ENCODE peak calls at places on chromosomes 7 and 10, in five cellular contexts. H is fibroblast of lung, G is spleen, Q is HCT116, W is lower leg skin. Y is an unnamed sample.

GRCh38 chr10:63977329-63977923 is 456.2 kb downstream of the REEP3 start:
- DNase-seq in G (no peak), Q (peak), H (no peak), W (no peak), Y (no peak)

GRCh38 chr7:133540096-133540860 is 287.4 kb downstream of the EXOC4 start:
- DNase-seq in Q (no peak), H (peak), W (no peak), G (no peak), Y (no peak)

GRCh38 chr10:48670978-48671913 is 13.4 kb upstream of the WDFY4 start:
- DNase-seq in Q (no peak), W (no peak), H (no peak), G (peak), Y (no peak)

GRCh38 chr10:48414778-48415177 is 108.3 kb downstream of the MAPK8 start:
- DNase-seq in G (no peak), W (no peak), Q (no peak), H (peak), Y (no peak)

GRCh38 chr7:124085168-124085567 is 52.3 kb upstream of the TMEM229A start:
- DNase-seq in Q (no peak), H (peak), W (no peak), G (no peak), Y (no peak)

GRCh38 chr10:22579826-22580225 is 134.6 kb downstream of the PIP4K2A start:
- DNase-seq in H (no peak), Q (no peak), G (no peak), W (no peak), Y (no peak)

GRCh38 chr7:48011323-48011722 is 17.6 kb downstream of the SUN3 start:
- DNase-seq in G (no peak), W (no peak), Q (no peak), H (no peak), Y (no peak)

GRCh38 chr7:119105381-119105780 is 880.9 kb downstream of the ANKRD7 start:
- DNase-seq in G (no peak), H (no peak), Q (no peak), W (no peak), Y (no peak)

GRCh38 chr10:11896549-11897200 is 73.5 kb downstream of the PROSER2 start:
- DNase-seq in W (no peak), H (no peak), G (peak), Q (no peak), Y (no peak)

GRCh38 chr7:1851731-1852531 is 181.9 kb downstream of the ELFN1 start:
- DNase-seq in G (peak), W (no peak), H (no peak), Q (no peak), Y (no peak)

GRCh38 chr7:93890464-93891068 is at the start of gene TFPI2:
- DNase-seq in Q (no peak), W (no peak), H (peak), G (peak), Y (no peak)

GRCh38 chr7:114785496-114785895 is 136.4 kb upstream of the MDFIC start:
- DNase-seq in H (no peak), W (no peak), G (no peak), Q (no peak), Y (peak)

GRCh38 chr10:92880233-92880861 is 32.0 kb downstream of the EXOC6 start:
- DNase-seq in G (no peak), H (peak), W (no peak), Q (peak), Y (peak)

GRCh38 chr10:90602815-90603600 is 254.8 kb downstream of the HTR7 start:
- DNase-seq in Q (no peak), H (peak), G (no peak), W (no peak), Y (peak)

GRCh38 chr7:103048833-103049232 is 25.8 kb downstream of the FBXL13 start:
- DNase-seq in Q (peak), G (no peak), W (no peak), H (peak), Y (peak)

GRCh38 chr7:141416691-141417268 is 134.4 kb upstream of the AGK start:
- DNase-seq in W (no peak), G (no peak), Q (no peak), H (no peak), Y (no peak)

GRCh38 chr7:157738064-157738460 is 401.3 kb downstream of the DNAJB6 start:
- DNase-seq in H (peak), Q (no peak), W (no peak), G (no peak), Y (no peak)

GRCh38 chr7:56157238-56157790 is 41.1 kb upstream of the NUPR2 start:
- DNase-seq in G (no peak), Q (no peak), H (no peak), W (no peak), Y (no peak)

GRCh38 chr10:96850825-96851224 is 18.7 kb downstream of the LCOR start:
- DNase-seq in H (peak), W (no peak), G (no peak), Q (no peak), Y (no peak)

GRCh38 chr7:17408904-17409290 is 110.4 kb downstream of the AHR start:
- DNase-seq in W (no peak), H (peak), G (no peak), Q (no peak), Y (no peak)

GRCh38 chr7:128735433-128735832 is 3.7 kb upstream of the CALU start:
- DNase-seq in G (peak), Q (no peak), H (no peak), W (no peak), Y (no peak)

GRCh38 chr7:11613292-11613930 is 218.6 kb downstream of the THSD7A start:
- DNase-seq in G (no peak), W (no peak), Q (no peak), H (no peak), Y (no peak)

DNA sequence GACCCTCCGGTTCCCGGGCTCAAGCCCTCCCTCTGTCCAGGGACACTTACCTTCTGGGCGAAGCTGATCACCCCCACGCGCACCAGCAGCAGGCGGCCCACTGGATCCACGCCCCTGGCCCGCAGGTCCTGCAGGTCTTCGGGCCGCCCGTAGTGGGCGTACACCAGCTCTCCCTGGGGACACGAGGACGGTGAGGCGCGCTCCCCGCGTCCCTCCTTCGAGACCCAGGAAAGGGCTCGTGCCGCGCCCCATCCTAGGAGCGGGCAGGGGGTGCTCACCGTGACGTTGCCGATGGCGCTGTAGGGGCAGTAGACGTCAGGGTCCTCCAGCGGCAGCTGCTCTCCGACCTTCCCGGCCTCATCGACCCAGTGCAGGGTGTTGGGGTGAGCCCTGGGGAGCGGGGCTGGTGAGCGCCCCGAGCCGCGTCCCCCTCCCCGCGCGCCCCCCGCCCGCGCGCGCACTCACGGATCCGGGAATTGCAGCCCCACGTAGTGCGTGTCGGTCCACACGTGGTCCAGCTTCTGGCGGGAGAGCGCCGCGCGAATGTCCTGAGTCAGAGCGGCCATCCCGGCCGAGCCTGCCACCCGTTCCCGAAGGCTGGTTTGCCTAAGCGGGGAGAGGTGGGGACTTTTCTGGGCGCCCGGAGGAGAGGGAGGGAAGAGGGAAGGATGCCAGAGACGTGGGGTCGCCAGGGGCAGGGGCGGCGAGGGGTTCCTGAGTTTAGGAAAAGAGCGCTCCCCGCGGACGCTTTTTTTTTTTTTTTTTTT is 8.2 kb downstream of the TFR2 start:
- DNase-seq in G (peak), W (no peak), H (peak), Q (no peak), Y (no peak)
- TF ChIP-seq CTCF in G (peak), W (no peak), H (peak), Q (peak), Y (peak)

GRCh38 chr7:80078159-80078731 is 56.4 kb upstream of the GNAI1 start:
- DNase-seq in G (no peak), H (peak), Q (no peak), W (no peak), Y (no peak)
- H3K4me3 ChIP-seq in G (peak), H (no peak), Q (no peak), W (peak), Y (no peak)

GRCh38 chr10:72069751-72070501 is 18.4 kb downstream of the SPOCK2 start:
- DNase-seq in G (peak), W (no peak), H (no peak), Q (no peak), Y (no peak)
- TF ChIP-seq CTCF in G (no peak), W (no peak), H (peak), Q (peak), Y (peak)

DNA sequence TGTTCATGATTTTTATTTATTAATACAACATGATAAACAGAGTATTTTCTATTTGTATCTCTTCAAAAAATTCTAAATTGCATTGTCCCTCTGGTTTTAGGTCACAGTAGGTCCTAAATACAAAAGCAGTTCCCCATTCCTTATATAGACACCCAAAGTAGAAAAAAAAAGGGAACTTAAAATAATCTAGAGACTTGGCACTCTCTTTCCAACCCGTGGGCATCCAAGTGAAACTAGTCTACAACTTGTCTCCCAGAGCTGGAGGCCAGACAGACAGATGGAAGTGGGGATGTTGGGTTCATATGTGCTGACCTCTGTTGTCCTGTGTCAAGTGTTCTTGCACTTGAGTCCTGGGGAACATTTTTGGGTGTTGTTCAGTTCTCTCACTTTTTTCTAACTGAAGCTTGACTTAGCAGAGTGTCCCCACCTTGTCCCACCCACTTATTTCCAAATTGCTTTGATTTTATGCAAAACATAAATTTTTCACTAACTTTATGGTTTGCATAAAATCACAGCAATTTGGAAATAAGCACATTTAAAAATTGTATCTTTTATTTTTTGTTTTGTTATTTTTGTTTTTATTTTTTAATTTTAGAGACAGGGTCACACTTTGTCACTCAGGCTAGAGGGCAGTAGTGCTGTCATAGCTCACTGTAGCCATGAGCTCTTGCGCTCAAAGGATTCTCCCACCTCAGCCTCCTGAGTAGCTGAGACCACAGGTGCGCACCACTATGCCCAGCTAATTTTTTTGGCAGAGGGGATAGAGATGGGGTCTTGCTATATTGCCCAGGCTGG is 43.0 kb downstream of the APBB1IP start:
- DNase-seq in Q (no peak), W (no peak), G (no peak), H (no peak), Y (no peak)
- H3K4me3 ChIP-seq in Q (no peak), W (no peak), G (no peak), H (no peak), Y (no peak)

DNA sequence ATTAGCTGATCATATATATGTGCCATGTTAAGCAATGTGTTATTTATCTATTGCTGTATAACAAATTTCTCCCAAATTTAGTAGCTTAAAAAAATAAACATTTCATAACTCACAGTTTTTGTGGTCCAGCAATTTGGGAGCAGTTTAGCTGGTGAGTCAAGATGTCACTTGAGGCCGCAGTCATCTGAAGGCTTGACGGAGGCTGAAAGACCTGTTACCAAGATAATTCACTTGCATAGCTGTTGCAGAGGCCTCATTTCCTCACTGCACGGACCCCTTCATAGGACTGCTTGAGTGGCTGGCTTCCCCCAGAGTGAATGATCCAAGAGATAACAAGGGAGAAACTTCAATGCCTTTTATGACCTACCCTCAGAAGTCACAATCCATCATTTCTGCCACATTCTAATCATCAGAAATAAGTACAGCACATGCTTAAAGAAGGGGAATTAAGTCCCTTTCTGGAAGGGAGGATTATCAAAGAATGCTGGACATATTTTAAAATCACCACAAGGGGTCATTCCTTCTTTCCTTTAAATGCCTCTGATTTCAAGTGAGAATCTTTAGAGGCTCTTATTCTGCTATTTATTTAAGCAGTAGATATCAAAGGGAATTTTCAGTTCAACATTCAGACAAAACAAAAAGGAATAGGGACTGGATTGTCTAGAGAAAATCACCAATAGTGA is 10.5 kb upstream of the SRPK2 start:
- DNase-seq in H (peak), W (no peak), Q (no peak), G (no peak), Y (peak)
- TF ChIP-seq CTCF in H (peak), W (no peak), Q (peak), G (no peak), Y (peak)

DNA sequence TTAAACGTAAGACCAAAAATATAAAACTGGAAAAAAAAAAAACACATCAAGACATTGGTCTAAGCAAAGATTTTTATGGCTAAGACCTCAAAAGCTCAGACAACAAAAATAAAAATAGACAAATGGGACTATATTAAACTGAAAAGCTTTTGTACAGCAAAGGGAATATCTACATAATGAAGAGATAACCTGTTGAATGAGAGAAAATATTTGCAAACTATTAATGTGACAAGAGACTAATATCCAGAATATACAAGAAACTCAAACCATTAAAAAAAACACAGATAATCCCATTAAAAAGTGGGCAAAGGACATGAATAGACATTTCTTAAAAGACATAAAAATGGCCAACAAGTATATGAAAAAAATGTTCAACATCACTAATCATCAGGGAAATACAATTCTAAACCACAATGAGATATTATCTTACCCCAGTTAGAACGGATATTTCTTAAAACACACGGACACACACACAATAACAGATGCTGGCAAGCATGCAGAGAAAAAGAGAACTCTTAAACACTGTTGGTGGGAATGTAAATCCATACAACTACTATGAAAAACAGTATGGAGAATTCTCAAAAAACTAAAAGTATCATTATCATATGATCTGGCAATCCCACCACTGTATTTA is 28.8 kb downstream of the CNOT4 start:
- DNase-seq in Q (no peak), H (no peak), W (no peak), G (no peak), Y (no peak)
- H3K4me3 ChIP-seq in Q (no peak), H (no peak), W (no peak), G (no peak), Y (no peak)

DNA sequence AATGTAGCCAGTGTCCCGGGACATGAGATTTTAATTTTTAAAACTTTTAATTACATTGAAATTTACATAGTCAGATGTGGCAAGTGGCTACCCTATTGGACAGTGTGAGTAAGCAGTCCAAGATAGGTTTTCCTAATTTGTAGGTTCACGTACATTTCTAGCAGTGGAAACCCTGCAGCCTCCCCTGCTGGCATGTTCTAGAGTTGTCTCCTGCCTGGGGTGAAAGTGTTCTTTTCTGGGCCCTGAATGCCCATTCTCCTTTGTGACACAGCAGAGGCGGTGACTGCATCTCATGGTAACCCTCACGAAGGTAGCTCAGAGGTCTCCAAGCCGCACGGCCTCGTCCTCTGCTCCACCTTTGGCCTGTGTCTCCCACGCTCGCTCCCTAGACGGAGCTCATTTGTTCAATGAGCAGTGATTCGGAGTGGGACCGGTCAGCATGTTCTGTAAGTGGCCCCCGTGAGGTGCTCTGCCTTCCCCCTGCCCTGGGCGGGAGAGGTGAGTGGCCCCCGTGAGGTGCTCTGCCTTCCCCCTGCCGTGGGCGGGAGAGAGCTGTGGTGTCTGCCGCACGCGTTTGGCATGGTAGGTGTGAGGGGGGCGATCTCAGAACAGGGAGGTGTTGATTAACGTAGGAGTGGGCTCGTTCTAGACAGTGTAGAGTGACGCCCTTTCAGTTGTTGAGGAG is 18.0 kb downstream of the WDR37 start:
- DNase-seq in Q (no peak), W (no peak), G (no peak), H (no peak), Y (no peak)
- TF ChIP-seq CTCF in Q (peak), W (no peak), G (no peak), H (no peak), Y (no peak)